ENCODE peak calls at places on chromosomes 5 and 9, in four cellular contexts. H, U, T and O are unnamed samples.

GRCh38 chr5:26009742-26010141 is 1028.6 kb downstream of the CDH9 start:
- DNase-seq in H (peak; percentile 52), U (no peak), T (no peak), O (peak; percentile 7)

GRCh38 chr5:111134080-111134479 is 41.9 kb downstream of the WDR36 start:
- DNase-seq in H (no peak), U (no peak), T (no peak), O (no peak)

GRCh38 chr9:93603906-93604326 is 27.5 kb downstream of the PHF2 start:
- DNase-seq in H (no peak), U (no peak), T (no peak), O (no peak)

GRCh38 chr9:136254381-136255165 is 9.0 kb upstream of the QSOX2 start:
- DNase-seq in H (no peak), U (no peak), T (peak; percentile 64), O (no peak)

GRCh38 chr5:132760601-132761317 is 13.5 kb downstream of the CCNI2 start:
- DNase-seq in H (no peak), U (no peak), T (no peak), O (no peak)

GRCh38 chr5:161549106-161549505 is 2.6 kb upstream of the GABRB2 start:
- DNase-seq in H (peak; percentile 25), U (no peak), T (no peak), O (no peak)

GRCh38 chr5:54701179-54701578 is 183.6 kb downstream of the SNX18 start:
- DNase-seq in H (no peak), U (no peak), T (no peak), O (no peak)

GRCh38 chr9:20339611-20340010 is 282.7 kb downstream of the MLLT3 start:
- DNase-seq in H (no peak), U (no peak), T (no peak), O (no peak)

GRCh38 chr9:115035872-115036612 is 81.9 kb downstream of the TNC start:
- DNase-seq in H (no peak), U (no peak), T (no peak), O (no peak)

GRCh38 chr9:38421498-38422211 is 2.6 kb downstream of the IGFBPL1 start:
- DNase-seq in H (peak; percentile 22), U (no peak), T (no peak), O (peak; percentile 54)

GRCh38 chr5:147751-148150 is 43.5 kb upstream of the LRRC14B start:
- DNase-seq in H (no peak), U (no peak), T (peak; percentile 8), O (no peak)

GRCh38 chr5:93381057-93381456 is 200.0 kb downstream of the NR2F1-AS1 start:
- DNase-seq in H (no peak), U (no peak), T (no peak), O (peak; percentile 24)

GRCh38 chr9:12715268-12715667 is 22.1 kb downstream of the TYRP1 start:
- DNase-seq in H (no peak), U (no peak), T (no peak), O (no peak)

GRCh38 chr9:76686756-76687155 is 77.5 kb upstream of the PCA3 start:
- DNase-seq in H (no peak), U (no peak), T (no peak), O (no peak)

GRCh38 chr5:86232246-86232645 is 385.5 kb upstream of the COX7C start:
- DNase-seq in H (no peak), U (no peak), T (no peak), O (peak; percentile 6)

GRCh38 chr5:160312139-160312959 is at the start of gene CCNJL:
- DNase-seq in H (peak; percentile 88), U (peak; percentile 52), T (peak; percentile 64), O (peak; percentile 81)

GRCh38 chr9:135613946-135614805 is 25.2 kb downstream of the GLT6D1 start:
- DNase-seq in H (no peak), U (no peak), T (peak; percentile 7), O (peak; percentile 4)

GRCh38 chr9:4207881-4208615 is 91.8 kb downstream of the GLIS3 start:
- DNase-seq in H (no peak), U (no peak), T (no peak), O (no peak)

GRCh38 chr5:173868096-173868879 is 19.9 kb upstream of the CPEB4 start:
- DNase-seq in H (no peak), U (peak; percentile 43), T (no peak), O (no peak)

GRCh38 chr5:122844916-122845252 is 529 bp upstream of the SNX24 start:
- DNase-seq in H (no peak), U (no peak), T (no peak), O (no peak)

GRCh38 chr5:159773062-159773924 is 143.0 kb upstream of the ADRA1B start:
- DNase-seq in H (peak; percentile 60), U (no peak), T (peak; percentile 45), O (peak; percentile 64)

GRCh38 chr5:26921439-26921838 is 116.9 kb downstream of the CDH9 start:
- DNase-seq in H (no peak), U (no peak), T (no peak), O (no peak)

GRCh38 chr9:135826188-135826545 is 81.2 kb downstream of the CAMSAP1 start:
- DNase-seq in H (no peak), U (no peak), T (no peak), O (no peak)

GRCh38 chr5:167123126-167123525 is 1168.3 kb upstream of the WWC1 start:
- DNase-seq in H (no peak), U (no peak), T (no peak), O (no peak)

GRCh38 chr9:113638916-113639315 is 175.4 kb downstream of the RGS3 start:
- DNase-seq in H (no peak), U (no peak), T (no peak), O (no peak)

GRCh38 chr9:132802121-132802795 is 75.8 kb downstream of the AK8 start:
- DNase-seq in H (no peak), U (no peak), T (no peak), O (no peak)

GRCh38 chr9:90838098-90838497 is 36.5 kb downstream of the SYK start:
- DNase-seq in H (no peak), U (no peak), T (no peak), O (no peak)

GRCh38 chr5:137876101-137876500 is 8.4 kb downstream of the MYOT start:
- DNase-seq in H (no peak), U (no peak), T (no peak), O (no peak)

GRCh38 chr5:172768573-172769323 is 2.2 kb downstream of the DUSP1 start:
- DNase-seq in H (no peak), U (no peak), T (no peak), O (no peak)

GRCh38 chr5:66255702-66256101 is 111.6 kb downstream of the SREK1 start:
- DNase-seq in H (no peak), U (no peak), T (no peak), O (no peak)

GRCh38 chr9:72354704-72355103 is 10.3 kb downstream of the ZFAND5 start:
- DNase-seq in H (no peak), U (no peak), T (no peak), O (no peak)

GRCh38 chr5:79201206-79201605 is 34.7 kb upstream of the JMY start:
- DNase-seq in H (no peak), U (no peak), T (no peak), O (no peak)

GRCh38 chr9:80635065-80635464 is 1054.3 kb downstream of the TLE1 start:
- DNase-seq in H (no peak), U (no peak), T (no peak), O (no peak)
- TF ChIP-seq ELF4 in H (no peak), U (no peak), T (no peak), O (no peak)

DNA sequence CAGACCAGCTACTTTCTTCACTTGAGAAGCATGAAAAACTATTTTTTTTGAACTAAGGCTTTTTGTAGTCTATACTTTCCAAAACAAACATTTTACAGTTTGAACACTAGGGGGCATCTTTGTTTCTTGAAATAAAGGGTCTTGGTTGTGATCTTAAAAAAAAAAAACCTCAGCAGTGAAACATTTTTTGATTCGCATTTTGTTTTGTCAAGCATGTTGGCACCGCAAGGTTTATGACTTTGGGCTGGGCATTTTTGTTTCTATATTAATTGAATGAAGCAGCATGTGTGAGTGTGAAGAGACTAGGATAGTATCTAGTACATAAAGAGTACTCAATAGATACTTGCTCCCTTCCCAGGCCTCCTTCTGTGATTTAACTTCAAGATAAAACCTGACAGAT is 31.6 kb upstream of the ACOT12 start:
- DNase-seq in H (no peak), U (peak; percentile 32), T (peak; percentile 18), O (no peak)
- TF ChIP-seq ELF4 in H (no peak), U (no peak), T (no peak), O (no peak)

GRCh38 chr5:36161317-36161716 is 9.4 kb downstream of the SKP2 start:
- DNase-seq in H (no peak), U (no peak), T (no peak), O (no peak)

GRCh38 chr5:36164461-36164860 is 12.6 kb downstream of the SKP2 start:
- DNase-seq in H (no peak), U (no peak), T (no peak), O (no peak)

GRCh38 chr5:36158144-36158543 is 6.2 kb downstream of the SKP2 start:
- DNase-seq in H (no peak), U (no peak), T (no peak), O (no peak)

GRCh38 chr5:36162810-36163486 is 11.0 kb downstream of the SKP2 start:
- DNase-seq in H (no peak), U (no peak), T (no peak), O (no peak)

DNA sequence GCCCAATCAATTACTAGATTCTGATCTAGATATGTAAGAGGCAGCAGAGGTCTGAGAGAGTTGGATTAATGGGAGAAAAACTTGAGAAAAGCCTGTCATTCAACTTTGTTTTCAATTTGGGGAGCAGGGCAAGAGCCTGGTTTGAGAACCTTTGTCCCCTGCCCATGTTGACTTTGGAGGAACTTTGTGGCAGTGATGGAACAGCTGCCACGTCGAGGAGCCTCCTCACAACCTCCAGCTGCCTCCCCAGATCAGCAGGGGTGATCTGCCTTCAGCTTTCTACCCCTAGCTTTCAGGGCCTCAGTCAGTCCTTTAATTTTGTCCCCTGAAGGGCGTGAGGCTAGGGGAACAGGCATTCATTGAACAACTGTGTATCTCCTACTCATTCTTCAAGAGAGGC is 8.7 kb downstream of the SKP2 start:
- DNase-seq in H (no peak), U (no peak), T (no peak), O (no peak)
- TF ChIP-seq ELF4 in H (no peak), U (no peak), T (no peak), O (no peak)

DNA sequence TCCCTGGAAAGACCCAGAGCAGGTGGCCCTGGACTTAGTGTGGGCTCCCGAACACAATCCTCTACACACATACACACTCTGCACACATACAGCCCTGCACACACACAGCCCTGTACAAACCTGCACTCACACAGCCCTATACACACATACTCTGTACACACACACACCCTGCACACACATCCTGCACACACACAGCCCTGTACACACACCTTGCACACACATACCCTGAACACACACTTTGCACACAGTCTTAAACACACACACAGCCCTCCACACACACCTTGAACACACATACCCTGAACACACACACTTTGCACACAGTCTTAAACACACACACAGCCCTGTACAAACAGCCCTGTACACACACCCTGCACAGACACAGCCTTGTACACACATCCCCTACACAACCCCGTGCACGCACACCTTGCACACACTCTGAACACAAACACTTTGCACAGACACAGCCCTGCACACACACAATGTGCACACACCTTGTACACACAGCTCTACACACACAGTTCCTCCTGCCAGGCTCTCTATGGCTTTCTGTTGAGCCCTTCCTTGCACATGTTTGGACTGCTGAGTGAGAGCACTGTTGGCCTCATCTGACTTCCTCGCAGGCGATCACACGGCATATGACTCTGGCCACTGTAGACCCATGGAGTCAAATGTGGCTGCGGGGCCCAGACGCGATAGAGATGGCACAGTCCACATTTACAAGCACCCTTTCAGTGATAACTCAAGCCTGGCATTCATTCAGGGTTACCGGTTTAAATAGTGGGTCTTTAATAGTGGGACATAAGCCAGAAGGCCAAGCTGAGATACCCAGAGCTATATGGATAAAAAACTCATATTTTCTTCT is 245.7 kb upstream of the IRX1 start:
- DNase-seq in H (no peak), U (no peak), T (no peak), O (no peak)
- TF ChIP-seq ELF4 in H (no peak), U (no peak), T (no peak), O (no peak)